ENCODE peak calls at places on chromosome 19, in seven cellular contexts. R is IMR-90, X is neural progenitor cell, S is adrenal gland, Q is fibroblast of mammary gland, E is lower lobe of right lung, F is A549. B is an unnamed sample.

GRCh38 chr19:41845051-41845590 is 279 bp downstream of the DMRTC2 start:
- DNase-seq in Q (no peak), E (no peak), S (no peak), X (no peak), F (no peak), R (no peak), B (no peak)

GRCh38 chr19:48636859-48637448 is at the start of gene DBP:
- DNase-seq in Q (no peak), X (no peak), S (peak; percentile 73), E (peak; percentile 80), F (peak; percentile 79), R (no peak), B (no peak)

GRCh38 chr19:20388826-20389225 is 176.8 kb downstream of the ZNF737 start:
- DNase-seq in E (no peak), F (no peak), R (no peak), X (no peak), S (no peak), Q (no peak), B (no peak)

GRCh38 chr19:58558066-58558622 is at the start of gene UBE2M:
- DNase-seq in E (peak; percentile 83), S (peak; percentile 64), X (no peak), R (no peak), F (peak; percentile 42), Q (peak; percentile 37), B (peak; percentile 63)

GRCh38 chr19:49506575-49507105 is 5.8 kb upstream of the FCGRT start:
- DNase-seq in R (no peak), S (peak; percentile 64), F (peak; percentile 75), Q (peak; percentile 55), E (peak; percentile 75), X (peak; percentile 79), B (peak; percentile 77)

GRCh38 chr19:35738021-35738886 is 4.0 kb downstream of the IGFLR1 start:
- DNase-seq in Q (no peak), E (no peak), X (no peak), F (no peak), S (no peak), R (no peak), B (no peak)

GRCh38 chr19:2199861-2200623 is 36.1 kb downstream of the PLEKHJ1 start:
- DNase-seq in R (no peak), F (no peak), S (no peak), X (no peak), E (no peak), Q (no peak), B (no peak)

GRCh38 chr19:35534803-35535480 is 1.7 kb downstream of the GAPDHS start:
- DNase-seq in F (no peak), E (no peak), X (no peak), Q (no peak), S (no peak), R (no peak), B (no peak)

GRCh38 chr19:2603320-2603719 is 99.2 kb downstream of the GNG7 start:
- DNase-seq in E (peak; percentile 39), R (no peak), F (no peak), S (no peak), Q (peak; percentile 52), X (peak; percentile 58), B (no peak)

GRCh38 chr19:46271488-46272197 is 25.2 kb upstream of the HIF3A start:
- DNase-seq in S (no peak), E (no peak), X (no peak), R (peak; percentile 70), F (peak; percentile 87), Q (peak; percentile 70), B (no peak)

GRCh38 chr19:51001495-51001894 is at the start of gene KLK8:
- DNase-seq in R (no peak), F (no peak), E (no peak), S (no peak), Q (no peak), X (no peak), B (no peak)

GRCh38 chr19:2123682-2124387 is 27.1 kb downstream of the IZUMO4 start:
- DNase-seq in Q (no peak), X (peak; percentile 77), S (peak; percentile 31), F (no peak), E (no peak), R (no peak), B (no peak)

GRCh38 chr19:48987323-48987722 is 5.8 kb downstream of the GYS1 start:
- DNase-seq in S (no peak), F (no peak), Q (no peak), R (no peak), E (no peak), X (no peak), B (no peak)

GRCh38 chr19:21328402-21328801 is 808 bp downstream of the ZNF708 start:
- DNase-seq in R (no peak), Q (no peak), X (peak; percentile 68), F (no peak), S (no peak), E (no peak), B (no peak)

GRCh38 chr19:958967-959685 is 25.0 kb upstream of the WDR18 start:
- DNase-seq in X (no peak), R (peak; percentile 67), E (no peak), S (no peak), Q (peak; percentile 66), F (peak; percentile 81), B (no peak)

GRCh38 chr19:54173951-54174817 is 1.2 kb upstream of the TMC4 start:
- DNase-seq in Q (no peak), X (no peak), R (no peak), S (no peak), E (no peak), F (no peak), B (no peak)

GRCh38 chr19:54172764-54173699 is at the start of gene TMC4:
- DNase-seq in E (peak; percentile 85), R (no peak), Q (peak; percentile 35), S (no peak), F (peak; percentile 45), X (no peak), B (peak; percentile 40)

GRCh38 chr19:54169149-54169731 is 3.7 kb downstream of the TMC4 start:
- DNase-seq in S (no peak), E (no peak), R (no peak), Q (no peak), X (no peak), F (no peak), B (no peak)

GRCh38 chr19:54168174-54168917 is 4.6 kb downstream of the TMC4 start:
- DNase-seq in Q (peak; percentile 80), E (peak; percentile 94), F (peak; percentile 92), R (peak; percentile 73), X (peak; percentile 91), S (peak; percentile 94), B (peak; percentile 93)

DNA sequence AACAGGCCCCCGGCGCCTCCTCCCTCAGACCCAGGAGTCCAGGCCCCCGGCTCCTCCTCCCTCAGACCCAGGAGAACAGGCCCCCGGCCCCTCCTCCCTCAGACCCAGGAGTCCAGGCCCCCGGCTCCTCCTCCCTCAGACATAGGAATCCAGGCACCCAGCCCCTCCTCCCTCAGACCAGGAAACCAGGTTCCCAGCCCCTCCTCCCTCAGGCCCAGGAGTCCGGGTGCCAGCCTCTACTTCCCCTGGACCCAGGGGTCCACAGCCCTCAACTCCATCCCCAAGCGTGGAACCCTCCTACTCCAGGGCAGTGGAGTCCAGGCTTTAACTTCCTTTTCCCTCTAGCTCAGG is 572 bp downstream of the TMC4 start:
- DNase-seq in E (no peak), S (no peak), X (no peak), F (no peak), Q (no peak), R (no peak), B (no peak)
- H3K4me3 ChIP-seq in E (peak overlapping the region; percentile 47), S (no peak overlapping the region), X (no peak overlapping the region), F (no peak overlapping the region), Q (no peak overlapping the region), R (no peak overlapping the region), B (no peak overlapping the region)

GRCh38 chr19:7349961-7350711 is 1.4 kb downstream of the ARHGEF18 start:
- DNase-seq in R (no peak), S (no peak), F (no peak), E (no peak), Q (no peak), X (no peak), B (no peak)

GRCh38 chr19:7349231-7349591 is 474 bp downstream of the ARHGEF18 start:
- DNase-seq in F (no peak), R (no peak), E (no peak), Q (no peak), X (no peak), S (no peak), B (no peak)

GRCh38 chr19:7351861-7352260 is 3.1 kb downstream of the ARHGEF18 start:
- DNase-seq in X (no peak), R (no peak), Q (no peak), E (no peak), F (no peak), S (no peak), B (no peak)

GRCh38 chr19:7346488-7346971 is 2.2 kb upstream of the ARHGEF18 start:
- DNase-seq in E (no peak), S (no peak), Q (no peak), R (no peak), X (no peak), F (no peak), B (no peak)

DNA sequence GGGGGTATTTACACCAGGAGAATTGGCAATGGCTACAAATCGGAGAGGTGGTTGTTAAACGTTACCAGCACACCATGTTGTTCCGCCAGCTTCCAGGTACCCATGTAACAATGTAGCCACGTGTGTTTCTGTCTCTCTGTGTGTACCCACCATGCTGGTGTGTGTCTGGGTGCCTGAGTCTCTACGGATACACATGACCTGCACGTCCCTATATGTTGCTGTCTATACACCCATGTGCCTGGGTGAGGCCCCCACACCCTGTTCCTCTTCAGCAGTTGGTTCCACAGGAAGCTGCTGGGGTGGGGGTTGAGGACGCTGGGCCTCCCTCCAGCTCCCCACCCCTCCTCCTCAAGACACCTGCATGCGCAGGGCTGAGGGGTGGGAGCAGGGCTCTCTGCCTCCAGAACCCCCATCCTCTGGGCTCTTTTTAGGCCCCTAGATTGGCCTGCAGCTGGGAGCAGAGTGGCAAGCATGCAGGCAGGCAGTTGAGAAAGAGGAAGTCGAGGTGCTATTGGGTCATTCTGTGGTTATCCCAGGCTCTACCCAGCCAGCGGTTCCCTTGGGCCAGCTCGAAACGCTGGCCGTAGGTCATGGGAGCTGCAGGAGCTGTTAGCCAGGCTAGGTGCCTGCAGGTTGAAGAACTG is at the start of gene ARHGEF18:
- DNase-seq in F (no peak), R (no peak), X (no peak), E (peak; percentile 78), Q (no peak), S (no peak), B (no peak)
- H3K4me3 ChIP-seq in F (no peak within 1 kb of the TSS), R (no peak within 1 kb of the TSS), X (no peak within 1 kb of the TSS), E (peak within 1 kb of the TSS; percentile 43), Q (no peak within 1 kb of the TSS), S (no peak within 1 kb of the TSS), B (no peak within 1 kb of the TSS)

GRCh38 chr19:18895038-18895827 is 725 bp downstream of the CERS1 start:
- DNase-seq in X (peak; percentile 90), S (no peak), R (no peak), E (no peak), F (peak; percentile 74), Q (peak; percentile 34), B (peak; percentile 91)
- H3K4me3 ChIP-seq in X (peak overlapping the region; percentile 95), S (no peak overlapping the region), R (peak overlapping the region; percentile 47), E (peak overlapping the region; percentile 37), F (peak overlapping the region; percentile 76), Q (peak overlapping the region; percentile 22), B (peak overlapping the region; percentile 61)

DNA sequence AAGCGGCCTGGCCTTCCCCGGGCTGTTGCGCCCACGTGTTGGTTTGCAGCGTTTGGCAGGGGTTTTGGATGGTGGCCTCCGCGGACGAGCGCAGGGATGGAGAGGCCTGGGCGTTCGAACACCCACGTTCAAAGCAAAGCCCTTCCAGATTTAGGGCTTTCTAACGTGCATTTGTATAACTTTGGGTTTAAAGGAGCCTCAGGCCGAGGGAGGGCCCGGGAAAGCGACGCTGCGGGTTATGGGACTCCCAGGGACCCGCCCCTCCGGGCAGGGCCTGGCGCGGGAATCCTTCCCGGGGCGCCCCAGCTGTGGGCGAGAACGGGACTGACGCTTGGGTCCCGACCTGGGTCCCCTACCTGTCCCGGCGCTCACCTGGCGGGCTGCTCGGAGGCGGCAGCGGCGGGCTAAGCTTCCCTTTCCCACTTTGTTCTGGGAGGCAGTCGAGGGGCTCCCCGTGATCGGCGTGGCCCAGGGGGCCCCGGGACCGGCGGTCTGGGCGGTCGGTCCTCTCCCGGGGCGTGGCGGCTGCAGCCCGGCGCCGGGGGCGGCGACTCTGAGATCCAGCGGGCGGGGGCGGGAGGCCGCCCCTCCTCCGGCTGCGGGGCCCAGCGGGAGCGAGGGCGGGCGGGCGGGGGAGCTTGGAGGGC is at the start of gene FBXO17:
- DNase-seq in R (peak; percentile 63), E (peak; percentile 52), S (peak; percentile 36), F (peak; percentile 87), Q (peak; percentile 74), X (peak; percentile 77), B (peak; percentile 77)
- H3K4me3 ChIP-seq in R (peak within 1 kb of the TSS; percentile 56), E (peak within 1 kb of the TSS; percentile 68), S (peak within 1 kb of the TSS; percentile 13), F (peak within 1 kb of the TSS; percentile 51), Q (peak within 1 kb of the TSS; percentile 67), X (peak within 1 kb of the TSS; percentile 71), B (peak within 1 kb of the TSS; percentile 74)